ENCODE peak calls at places on chromosomes 6 and 20, in eight cellular contexts. K is T-helper 17 cell; U is epithelial cell of esophagus; E is activated T-cell treated with anti-CD3 and anti-CD28 coated beads, Interleukin-2, amount 50 U/mL, for 72 hours; W is GM03348; X is stimulated activated CD8-positive, alpha-beta memory T cell treated with anti-CD3 and anti-CD28 coated beads, Interleukin-2, amount 100 ng/mL, for 1 hour; H is activated CD4-positive, alpha-beta T cell treated with anti-CD3 and anti-CD28 coated beads for 36 hours; G is small intestine. P is an unnamed sample.

GRCh38 chr6:36929152-36929551 is 25.4 kb upstream of the PI16 start:
- DNase-seq in G (no peak), E (no peak), W (no peak), H (no peak), X (no peak), K (no peak), U (no peak), P (no peak)

GRCh38 chr6:167787896-167788530 is 38.7 kb upstream of the AFDN start:
- DNase-seq in W (no peak), U (no peak), E (no peak), H (no peak), K (no peak), G (no peak), X (no peak), P (no peak)

GRCh38 chr6:8556370-8557018 is 121.1 kb upstream of the SLC35B3 start:
- DNase-seq in E (no peak), W (no peak), H (no peak), X (no peak), K (no peak), G (no peak), U (peak; percentile 93), P (no peak)

GRCh38 chr6:125512621-125513020 is 210.9 kb upstream of the HDDC2 start:
- DNase-seq in W (no peak), H (no peak), K (no peak), G (no peak), E (no peak), X (no peak), U (peak; percentile 59), P (no peak)

GRCh38 chr20:48901326-48901725 is 20.2 kb upstream of the ARFGEF2 start:
- DNase-seq in U (no peak), X (no peak), H (no peak), W (no peak), K (no peak), G (no peak), E (no peak), P (no peak)

GRCh38 chr20:2879148-2879547 is 5.9 kb downstream of the PTPRA start:
- DNase-seq in X (no peak), K (no peak), W (peak; percentile 85), E (no peak), G (no peak), H (no peak), U (peak; percentile 57), P (no peak)

GRCh38 chr20:15176929-15177328 is 839.5 kb upstream of the FLRT3 start:
- DNase-seq in U (no peak), G (no peak), H (no peak), K (no peak), X (no peak), E (no peak), W (no peak), P (no peak)

GRCh38 chr6:124753562-124753961 is 208.7 kb upstream of the RNF217 start:
- DNase-seq in U (no peak), K (no peak), X (no peak), H (no peak), G (no peak), E (no peak), W (no peak), P (no peak)

GRCh38 chr6:5713519-5713918 is 293.2 kb downstream of the NRN1 start:
- DNase-seq in W (no peak), E (no peak), H (no peak), G (peak; percentile 15), K (no peak), U (no peak), X (no peak), P (no peak)

GRCh38 chr6:134539865-134540323 is 222.0 kb upstream of the SGK1 start:
- DNase-seq in H (no peak), W (peak; percentile 8), K (no peak), U (no peak), X (no peak), G (no peak), E (no peak), P (no peak)

GRCh38 chr20:36856196-36856595 is 19.7 kb upstream of the TLDC2 start:
- DNase-seq in X (no peak), K (no peak), G (no peak), W (peak; percentile 48), U (no peak), E (no peak), H (no peak), P (no peak)

GRCh38 chr6:79671605-79672266 is 40.6 kb downstream of the SH3BGRL2 start:
- DNase-seq in W (no peak), E (peak; percentile 45), G (peak; percentile 97), U (peak; percentile 87), X (peak; percentile 1), H (peak; percentile 74), K (no peak), P (peak; percentile 18)

GRCh38 chr20:14148042-14148441 is 152.7 kb downstream of the MACROD2 start:
- DNase-seq in W (no peak), E (no peak), U (no peak), G (no peak), X (no peak), K (no peak), H (no peak), P (no peak)

GRCh38 chr20:63578224-63579016 is 4.4 kb upstream of the HELZ2 start:
- DNase-seq in U (no peak), X (no peak), G (no peak), W (no peak), E (no peak), K (no peak), H (no peak), P (no peak)

GRCh38 chr6:149924933-149925252 is 2.0 kb upstream of the RAET1G start:
- DNase-seq in X (no peak), E (no peak), W (no peak), K (no peak), G (peak; percentile 42), U (no peak), H (no peak), P (no peak)

GRCh38 chr6:24720131-24720603 is 1.2 kb upstream of the C6orf62 start:
- DNase-seq in W (peak; percentile 67), H (peak; percentile 86), X (peak; percentile 60), G (peak; percentile 57), U (peak; percentile 67), K (peak; percentile 70), E (peak; percentile 79), P (peak; percentile 70)

GRCh38 chr20:44151621-44152416 is 35.2 kb downstream of the JPH2 start:
- DNase-seq in G (no peak), K (no peak), W (no peak), U (peak; percentile 86), H (no peak), E (no peak), X (no peak), P (no peak)

GRCh38 chr6:378958-379366 is 12.6 kb upstream of the IRF4 start:
- DNase-seq in G (no peak), K (no peak), H (no peak), U (no peak), X (no peak), E (no peak), W (no peak), P (no peak)

GRCh38 chr6:150143521-150144293 is 863 bp downstream of the PPP1R14C start:
- DNase-seq in E (peak; percentile 3), U (no peak), K (no peak), H (peak; percentile 11), G (peak; percentile 27), X (no peak), W (peak; percentile 36), P (no peak)

GRCh38 chr6:23441813-23442212 is 684.2 kb upstream of the NRSN1 start:
- DNase-seq in X (no peak), W (no peak), K (no peak), H (no peak), E (no peak), G (no peak), U (no peak), P (no peak)

GRCh38 chr6:38262609-38263008 is 377.1 kb downstream of the BTBD9 start:
- DNase-seq in X (no peak), U (peak; percentile 52), W (peak; percentile 44), G (no peak), E (no peak), K (no peak), H (no peak), P (no peak)

GRCh38 chr6:119077643-119078448 is 618 bp downstream of the FAM184A start:
- DNase-seq in X (no peak), E (peak; percentile 65), U (peak; percentile 27), K (peak; percentile 50), G (peak; percentile 38), H (peak; percentile 76), W (peak; percentile 12), P (peak; percentile 37)

GRCh38 chr20:19880256-19881079 is 122.4 kb downstream of the RIN2 start:
- DNase-seq in K (no peak), U (peak; percentile 86), W (no peak), X (no peak), G (no peak), H (no peak), E (no peak), P (no peak)

GRCh38 chr6:130382872-130383490 is 17.2 kb downstream of the TMEM200A start:
- DNase-seq in G (no peak), H (no peak), E (no peak), X (no peak), K (no peak), W (no peak), U (peak; percentile 90), P (no peak)

GRCh38 chr20:59652381-59652780 is 48.0 kb downstream of the PHACTR3 start:
- DNase-seq in U (no peak), E (no peak), G (no peak), K (no peak), W (no peak), H (no peak), X (no peak), P (no peak)

GRCh38 chr20:63282946-63283345 is 10.0 kb upstream of the COL20A1 start:
- DNase-seq in X (no peak), W (no peak), G (no peak), U (no peak), E (no peak), H (no peak), K (no peak), P (no peak)

GRCh38 chr6:39416728-39417127 is 94.2 kb upstream of the KCNK16 start:
- DNase-seq in W (peak; percentile 90), X (no peak), U (peak; percentile 85), E (no peak), G (no peak), K (no peak), H (no peak), P (no peak)

GRCh38 chr6:161444464-161444863 is 170.6 kb upstream of the AGPAT4 start:
- DNase-seq in H (peak; percentile 53), K (no peak), X (no peak), G (no peak), E (peak; percentile 30), U (peak; percentile 50), W (peak; percentile 73), P (no peak)

GRCh38 chr6:136335736-136336362 is 46.2 kb upstream of the BCLAF1 start:
- DNase-seq in K (no peak), E (no peak), X (no peak), W (no peak), H (no peak), U (no peak), G (no peak), P (no peak)

GRCh38 chr20:34271961-34272360 is 30.7 kb downstream of the ASIP start:
- DNase-seq in K (no peak), H (no peak), G (no peak), X (no peak), U (no peak), E (no peak), W (peak; percentile 83), P (no peak)

GRCh38 chr20:45347936-45348809 is at the start of gene SDC4:
- DNase-seq in E (peak; percentile 77), K (peak; percentile 68), H (peak; percentile 79), X (peak; percentile 15), G (peak; percentile 69), W (peak; percentile 94), U (peak; percentile 78), P (peak; percentile 44)

GRCh38 chr6:118932421-118932820 is 2.5 kb downstream of the MCM9 start:
- DNase-seq in E (no peak), G (peak; percentile 28), K (no peak), W (no peak), X (no peak), U (no peak), H (no peak), P (no peak)

GRCh38 chr6:13488015-13488895 is 855 bp upstream of the GFOD1 start:
- DNase-seq in W (peak; percentile 48), U (peak; percentile 41), K (no peak), H (peak; percentile 50), X (no peak), E (peak; percentile 38), G (peak; percentile 24), P (peak; percentile 2)

GRCh38 chr6:53377793-53378192 is 29.0 kb upstream of the ELOVL5 start:
- DNase-seq in G (no peak), K (no peak), E (no peak), H (no peak), X (no peak), U (no peak), W (peak; percentile 7), P (no peak)

P was measured in activated effector memory CD4-positive, alpha-beta T cell treated with Interleukin-2 at 50 U/mL for 16 hours.